ENCODE peak calls at places on chromosomes 6 and 20, in eight cellular contexts. C is pancreas, R is nephron progenitor cell, D is heart left ventricle, F is body of pancreas, V is breast epithelium, W is osteocyte, I is transverse colon. H is an unnamed sample.
A peak's percentile ranks its signal among the peaks of the same experiment; 100 is the strongest.

GRCh38 chr6:169172435-169172834 is 81.2 kb downstream of the THBS2 start:
- DNase-seq in V (no peak), C (no peak), D (no peak), F (no peak), I (no peak), W (peak; percentile 88), R (no peak), H (no peak)

GRCh38 chr6:23654745-23655144 is 471.3 kb upstream of the NRSN1 start:
- DNase-seq in I (peak; percentile 73), D (no peak), C (no peak), V (no peak), F (no peak), R (no peak), W (no peak), H (no peak)

GRCh38 chr6:16483315-16483875 is 245.0 kb downstream of the GMPR start:
- DNase-seq in D (no peak), W (no peak), V (no peak), R (no peak), I (no peak), F (no peak), C (no peak), H (no peak)

GRCh38 chr6:35228483-35228882 is 14.7 kb downstream of the SCUBE3 start:
- DNase-seq in D (no peak), F (no peak), V (no peak), W (no peak), I (no peak), R (no peak), C (no peak), H (no peak)

GRCh38 chr20:18669241-18670019 is 81.6 kb downstream of the DTD1 start:
- DNase-seq in D (no peak), V (no peak), R (no peak), W (no peak), I (no peak), F (no peak), C (no peak), H (no peak)

GRCh38 chr6:2773450-2773849 is 8.3 kb downstream of the WRNIP1 start:
- DNase-seq in V (no peak), C (no peak), D (no peak), I (no peak), R (no peak), W (no peak), F (no peak), H (no peak)

GRCh38 chr6:27754408-27754782 is 157.8 kb downstream of the OR2B2 start:
- DNase-seq in F (no peak), C (no peak), D (no peak), R (no peak), W (no peak), I (no peak), V (no peak), H (no peak)

GRCh38 chr20:13858496-13859270 is 73.9 kb downstream of the NDUFAF5 start:
- DNase-seq in C (no peak), F (no peak), I (no peak), D (no peak), R (no peak), V (no peak), W (no peak), H (no peak)

GRCh38 chr6:132813173-132813856 is 1.1 kb upstream of the RPS12 start:
- DNase-seq in I (peak; percentile 49), F (peak; percentile 35), V (no peak), D (peak; percentile 25), W (no peak), C (peak; percentile 51), R (peak; percentile 36), H (no peak)

GRCh38 chr20:57659131-57659788 is 39.0 kb upstream of the ZBP1 start:
- DNase-seq in C (peak; percentile 3), I (peak; percentile 5), R (no peak), V (peak; percentile 22), F (no peak), W (peak; percentile 78), D (peak; percentile 2), H (peak; percentile 63)

GRCh38 chr6:106872044-106872443 is 102.5 kb downstream of the CD24 start:
- DNase-seq in R (no peak), D (no peak), F (no peak), I (no peak), C (no peak), V (peak; percentile 53), W (no peak), H (no peak)

GRCh38 chr6:125747589-125748533 is 1.6 kb upstream of the HEY2 start:
- DNase-seq in C (peak; percentile 54), F (peak; percentile 47), R (peak; percentile 70), D (peak; percentile 58), W (peak; percentile 87), V (no peak), I (peak; percentile 56), H (peak; percentile 95)

DNA sequence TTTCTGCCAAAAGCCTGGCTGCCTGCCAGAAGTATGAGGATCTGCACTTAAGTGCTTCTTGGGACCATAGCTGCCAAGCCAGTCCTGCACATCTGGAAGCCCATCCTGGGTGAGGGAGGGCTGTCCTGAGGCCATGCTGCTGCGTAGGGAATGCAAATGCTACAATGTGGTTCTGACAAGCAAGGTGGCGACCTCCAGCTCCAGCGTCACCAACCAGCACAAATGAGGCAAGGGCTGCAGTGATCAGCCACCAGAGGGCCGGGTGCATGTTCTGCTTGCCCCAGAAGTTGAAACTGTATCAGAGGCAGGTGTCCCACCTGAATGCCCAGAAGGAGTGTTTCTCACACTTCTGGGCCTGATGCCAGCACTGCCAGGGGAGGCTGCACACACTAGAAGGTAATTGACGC is 99.1 kb upstream of the KCNQ5 start:
- DNase-seq in C (peak; percentile 35), D (no peak), V (no peak), I (no peak), F (peak; percentile 33), R (peak; percentile 15), W (no peak), H (no peak)
- TF ChIP-seq CTCF in C (no peak), D (no peak), V (no peak), I (no peak), F (no peak), R (peak; percentile 10), W (peak; percentile 14), H (no peak)

GRCh38 chr6:163180874-163181541 is 233.5 kb upstream of the QKI start:
- DNase-seq in W (no peak), D (peak; percentile 80), V (no peak), C (peak; percentile 81), F (peak; percentile 70), R (peak; percentile 53), I (peak; percentile 29), H (no peak)
- TF ChIP-seq CTCF in W (peak; percentile 65), D (peak; percentile 92), V (peak; percentile 55), C (peak; percentile 63), F (peak; percentile 94), R (peak; percentile 59), I (peak; percentile 48), H (peak; percentile 82)

GRCh38 chr20:888057-888456 is 28.1 kb downstream of the ANGPT4 start:
- DNase-seq in R (no peak), D (no peak), C (no peak), W (no peak), I (no peak), V (no peak), F (no peak), H (no peak)

GRCh38 chr20:881051-881820 is 34.9 kb downstream of the ANGPT4 start:
- DNase-seq in F (no peak), W (no peak), R (no peak), C (no peak), V (no peak), D (no peak), I (no peak), H (no peak)

GRCh38 chr20:887137-887536 is 29.0 kb downstream of the ANGPT4 start:
- DNase-seq in F (no peak), R (no peak), I (no peak), C (no peak), D (no peak), V (no peak), W (no peak), H (no peak)

GRCh38 chr20:889110-889509 is 27.0 kb downstream of the ANGPT4 start:
- DNase-seq in V (no peak), I (no peak), W (no peak), F (no peak), D (no peak), R (no peak), C (no peak), H (no peak)

GRCh38 chr20:884983-885952 is 30.9 kb downstream of the ANGPT4 start:
- DNase-seq in W (no peak), I (no peak), V (no peak), R (peak; percentile 72), D (no peak), F (no peak), C (no peak), H (no peak)
- TF ChIP-seq CTCF in W (no peak), I (no peak), V (no peak), R (peak; percentile 16), D (peak; percentile 28), F (no peak), C (no peak), H (peak; percentile 33)

GRCh38 chr20:59033616-59034165 is 1.6 kb upstream of the ATP5F1E start:
- DNase-seq in R (no peak), V (no peak), D (no peak), W (no peak), F (no peak), C (no peak), I (no peak), H (no peak)

GRCh38 chr20:59032023-59032712 is at the start of gene ATP5F1E:
- DNase-seq in W (peak; percentile 99), R (peak; percentile 97), V (peak; percentile 94), F (peak; percentile 96), I (peak; percentile 97), C (peak; percentile 96), D (peak; percentile 98), H (peak; percentile 98)

GRCh38 chr20:59031326-59032022 is 661 bp downstream of the ATP5F1E start:
- DNase-seq in W (no peak), V (no peak), I (no peak), D (no peak), R (no peak), F (no peak), C (no peak), H (no peak)

GRCh38 chr20:59033093-59033492 is 958 bp upstream of the ATP5F1E start:
- DNase-seq in C (no peak), I (no peak), W (no peak), D (no peak), R (no peak), V (no peak), F (no peak), H (no peak)

DNA sequence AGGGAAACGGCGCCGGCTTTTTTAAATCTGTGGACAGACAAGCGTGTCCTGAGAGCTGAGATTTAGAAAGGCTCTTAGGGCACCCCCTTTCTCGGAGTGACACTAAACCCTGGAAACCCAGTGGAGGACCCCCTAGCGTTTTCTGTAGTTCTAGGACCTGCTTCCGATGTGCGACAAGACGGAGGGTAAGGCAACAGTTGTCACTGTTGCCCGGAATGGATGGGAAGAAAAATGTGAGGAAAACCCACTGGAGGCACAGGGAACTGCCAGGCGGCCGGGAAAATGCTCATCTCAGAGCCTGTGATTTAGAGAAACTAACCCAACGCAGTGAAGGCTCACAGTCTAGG is 551 bp upstream of the ATP5F1E start:
- DNase-seq in I (no peak), V (no peak), C (no peak), W (no peak), D (no peak), R (no peak), F (no peak), H (no peak)
- TF ChIP-seq CTCF in I (peak; percentile 30), V (peak; percentile 47), C (no peak), W (peak; percentile 32), D (peak; percentile 14), R (no peak), F (peak; percentile 33), H (peak; percentile 60)

H was measured in chondrocyte.